ENCODE peak calls at places on chromosomes 7 and 10, in seven cellular contexts. Y is SK-N-SH, M is HCT116, Q is Panc1, I is GM23338, D is transverse colon, T is H1. R is an unnamed sample.

GRCh38 chr7:70893422-70893821 is 238.5 kb upstream of the GALNT17 start:
- DNase-seq in Y (no peak), M (no peak), Q (no peak), I (no peak), D (no peak), T (no peak), R (no peak)

GRCh38 chr7:73683916-73684693 is 708 bp downstream of the BUD23 start:
- DNase-seq in Y (no peak), M (no peak), Q (no peak), I (no peak), D (no peak), T (no peak), R (no peak)

GRCh38 chr7:36346260-36346831 is 43.3 kb upstream of the ANLN start:
- DNase-seq in Y (no peak), M (no peak), Q (no peak), I (no peak), D (no peak), T (no peak), R (no peak)

GRCh38 chr10:44253769-44254462 is 131.0 kb downstream of the CXCL12 start:
- DNase-seq in Y (no peak), M (no peak), Q (no peak), I (no peak), D (no peak), T (no peak), R (no peak)

GRCh38 chr10:61136151-61136550 is 192.2 kb upstream of the RHOBTB1 start:
- DNase-seq in Y (no peak), M (no peak), Q (peak; percentile 7), I (peak; percentile 32), D (no peak), T (no peak), R (no peak)

GRCh38 chr10:100508691-100509150 is 10.9 kb downstream of the SEC31B start:
- DNase-seq in Y (peak; percentile 70), M (peak; percentile 46), Q (no peak), I (peak; percentile 91), D (no peak), T (no peak), R (no peak)

GRCh38 chr7:12102101-12102500 is 109.0 kb upstream of the TMEM106B start:
- DNase-seq in Y (no peak), M (no peak), Q (no peak), I (no peak), D (no peak), T (no peak), R (no peak)

GRCh38 chr10:129136866-129137415 is 330.1 kb upstream of the MGMT start:
- DNase-seq in Y (no peak), M (no peak), Q (no peak), I (no peak), D (no peak), T (no peak), R (no peak)

GRCh38 chr7:23418046-23418445 is 52.2 kb downstream of the IGF2BP3 start:
- DNase-seq in Y (no peak), M (no peak), Q (no peak), I (no peak), D (no peak), T (no peak), R (no peak)

GRCh38 chr7:240887-241421 is 48.6 kb downstream of the FAM20C start:
- DNase-seq in Y (no peak), M (no peak), Q (no peak), I (no peak), D (no peak), T (no peak), R (no peak)

GRCh38 chr10:114749014-114749413 is 72.6 kb upstream of the FHIP2A start:
- DNase-seq in Y (no peak), M (no peak), Q (no peak), I (no peak), D (no peak), T (no peak), R (no peak)

GRCh38 chr10:86288695-86289576 is 77.7 kb downstream of the GRID1 start:
- DNase-seq in Y (peak; percentile 0), M (no peak), Q (no peak), I (no peak), D (no peak), T (peak; percentile 27), R (peak; percentile 28)

GRCh38 chr7:150811-151221 is 41.6 kb upstream of the FAM20C start:
- DNase-seq in Y (no peak), M (no peak), Q (no peak), I (no peak), D (no peak), T (no peak), R (no peak)

GRCh38 chr7:101162551-101163280 is 2.7 kb downstream of the VGF start:
- DNase-seq in Y (peak; percentile 88), M (no peak), Q (no peak), I (peak; percentile 84), D (peak; percentile 57), T (peak; percentile 85), R (no peak)

GRCh38 chr10:107144490-107144889 is 20.0 kb downstream of the SORCS1 start:
- DNase-seq in Y (no peak), M (no peak), Q (no peak), I (peak; percentile 66), D (no peak), T (peak; percentile 53), R (no peak)

GRCh38 chr7:98214811-98215321 is 3.6 kb downstream of the BHLHA15 start:
- DNase-seq in Y (peak; percentile 61), M (no peak), Q (no peak), I (no peak), D (no peak), T (no peak), R (peak; percentile 55)

GRCh38 chr7:146216371-146217041 is 99.9 kb downstream of the CNTNAP2 start:
- DNase-seq in Y (no peak), M (no peak), Q (no peak), I (no peak), D (no peak), T (no peak), R (no peak)

GRCh38 chr10:35934637-35934995 is 292.5 kb upstream of the FZD8 start:
- DNase-seq in Y (no peak), M (no peak), Q (no peak), I (no peak), D (no peak), T (no peak), R (no peak)

GRCh38 chr10:125084191-125085186 is 75.9 kb downstream of the CTBP2 start:
- DNase-seq in Y (peak; percentile 39), M (peak; percentile 85), Q (peak; percentile 86), I (peak; percentile 68), D (no peak), T (no peak), R (peak; percentile 65)

GRCh38 chr10:125082881-125083575 is 77.3 kb downstream of the CTBP2 start:
- DNase-seq in Y (no peak), M (no peak), Q (no peak), I (no peak), D (no peak), T (no peak), R (peak; percentile 53)

GRCh38 chr10:125085281-125085680 is 75.1 kb downstream of the CTBP2 start:
- DNase-seq in Y (no peak), M (no peak), Q (no peak), I (no peak), D (no peak), T (no peak), R (peak; percentile 28)

GRCh38 chr10:125081931-125082330 is 78.4 kb downstream of the CTBP2 start:
- DNase-seq in Y (no peak), M (no peak), Q (no peak), I (no peak), D (no peak), T (no peak), R (peak; percentile 53)

GRCh38 chr10:125083576-125083920 is 76.8 kb downstream of the CTBP2 start:
- DNase-seq in Y (no peak), M (no peak), Q (peak; percentile 65), I (no peak), D (no peak), T (no peak), R (peak; percentile 54)
- TF ChIP-seq POLR2AphosphoS5 in Y (no peak), M (no peak), Q (no peak), I (no peak), D (no peak), T (no peak), R (no peak)

DNA sequence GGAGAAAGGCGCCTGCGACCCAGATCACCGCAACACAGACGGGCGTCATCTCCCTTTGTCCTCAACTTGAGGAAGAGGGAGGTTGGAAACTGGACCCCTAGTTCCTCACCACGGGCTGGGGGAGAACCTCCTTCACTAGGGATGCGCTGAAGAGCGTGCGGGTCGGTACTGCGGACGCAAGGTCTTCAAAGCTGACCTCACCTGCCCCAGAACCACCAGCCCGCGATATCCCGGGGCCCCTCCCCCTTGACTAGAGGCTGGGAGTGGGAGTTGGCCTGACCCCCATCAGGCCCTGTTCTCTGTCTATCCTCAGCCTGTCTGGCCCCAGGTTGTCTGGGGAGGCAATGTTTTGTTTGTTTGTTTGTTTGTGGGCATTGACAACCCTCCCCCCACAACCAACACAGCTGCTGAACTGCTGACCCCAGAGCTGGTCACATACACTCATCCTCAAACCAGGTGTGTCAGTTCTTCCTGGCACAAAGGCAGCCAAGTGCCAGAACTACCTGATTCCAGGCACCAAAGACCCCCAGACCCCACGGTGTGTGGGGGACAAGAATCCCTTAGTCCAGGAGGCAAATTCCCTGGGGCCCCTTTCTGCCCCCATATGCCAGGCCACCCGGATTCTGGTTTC is 2.9 kb downstream of the NPM3 start:
- DNase-seq in Y (peak; percentile 30), M (no peak), Q (no peak), I (peak; percentile 54), D (no peak), T (no peak), R (peak; percentile 61)
- H3K4me3 ChIP-seq in Y (no peak overlapping the region), M (peak overlapping the region; percentile 32), Q (peak overlapping the region; percentile 41), I (peak overlapping the region; percentile 78), D (no peak overlapping the region), T (peak overlapping the region; percentile 11), R (peak overlapping the region; percentile 45)

DNA sequence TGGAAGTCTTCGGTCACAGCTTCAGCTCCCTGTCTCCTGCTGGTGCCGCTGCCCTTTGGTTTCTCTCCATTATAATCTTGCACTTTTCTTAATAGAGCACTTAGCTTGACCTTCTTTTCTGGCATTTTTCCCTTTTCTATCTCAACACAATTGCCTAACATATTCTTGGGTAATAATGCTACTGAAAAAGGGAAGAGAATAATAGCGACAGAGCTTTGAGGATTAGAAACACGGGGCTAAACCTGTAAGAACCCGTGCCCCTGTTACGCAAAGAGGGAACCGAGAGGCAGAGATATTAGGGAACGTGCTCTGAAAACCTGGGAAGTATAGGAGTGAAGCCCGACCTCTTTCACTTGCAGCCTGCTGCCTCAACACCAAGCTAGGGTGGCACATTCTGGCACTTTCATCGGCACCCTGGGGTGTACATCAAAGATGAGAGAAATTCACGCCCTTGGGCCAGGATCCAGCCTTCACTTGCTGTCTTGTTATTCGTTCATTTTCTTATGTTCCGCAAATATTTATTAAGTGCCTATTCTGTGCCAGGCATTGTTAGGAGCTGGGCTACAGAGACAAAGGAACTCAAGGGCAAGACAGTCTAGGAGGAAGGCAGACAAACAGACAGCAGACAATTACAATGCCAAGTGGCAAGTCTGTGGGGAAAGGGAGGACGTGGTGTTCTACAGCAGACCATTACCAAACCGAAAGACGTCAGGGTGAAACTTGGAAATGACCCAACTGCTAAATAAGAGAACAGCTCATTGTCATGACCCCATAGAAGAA is 33.0 kb upstream of the GALNTL5 start:
- DNase-seq in Y (no peak), M (no peak), Q (no peak), I (no peak), D (no peak), T (no peak), R (peak; percentile 79)
- TF ChIP-seq POLR2AphosphoS5 in Y (no peak), M (no peak), Q (no peak), I (no peak), D (no peak), T (no peak), R (peak; percentile 49)

DNA sequence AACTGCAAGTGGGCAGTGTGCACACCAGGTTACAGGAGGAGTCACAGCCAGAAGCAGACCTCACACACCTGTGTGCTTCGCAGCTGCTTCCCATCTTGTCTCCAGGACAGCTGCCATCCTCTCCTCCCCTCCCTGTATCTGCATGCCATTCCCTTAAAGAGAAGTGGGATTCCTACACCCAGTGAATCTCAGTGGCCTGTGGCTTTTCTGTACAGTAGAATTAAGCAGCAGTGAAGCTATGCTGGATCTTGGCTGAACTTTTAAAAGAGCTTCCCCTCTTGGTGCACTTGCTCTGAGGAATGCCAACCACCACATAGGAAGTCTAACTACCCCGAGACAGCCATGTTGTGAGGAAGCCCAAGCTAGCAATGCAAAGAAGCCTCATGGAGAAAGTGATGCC is 236.5 kb upstream of the ZMIZ1 start:
- DNase-seq in Y (no peak), M (no peak), Q (no peak), I (no peak), D (no peak), T (no peak), R (no peak)
- H3K4me3 ChIP-seq in Y (no peak overlapping the region), M (no peak overlapping the region), Q (no peak overlapping the region), I (no peak overlapping the region), D (no peak overlapping the region), T (no peak overlapping the region), R (no peak overlapping the region)

R was measured in sigmoid colon.